ENCODE peak calls at places on chromosomes 5 and 9, in five cellular contexts. B is esophagus muscularis mucosa; H is CD4-positive, alpha-beta T cell; Z is breast epithelium; E is effector memory CD4-positive, alpha-beta T cell. A is an unnamed sample. For H3K9me3, the result is how much of the 10 kb centered on the place peaks cover.

GRCh38 chr5:9716838-9717281 is 86.7 kb upstream of the TAS2R1 start:
- DNase-seq in E (no peak), Z (no peak), H (no peak), B (peak), A (no peak)

GRCh38 chr5:10757043-10757442 is 4.0 kb downstream of the DAP start:
- DNase-seq in H (no peak), B (no peak), Z (no peak), E (no peak), A (no peak)

GRCh38 chr9:4905135-4905490 is 80.0 kb upstream of the JAK2 start:
- DNase-seq in E (no peak), Z (no peak), B (no peak), H (no peak), A (no peak)

GRCh38 chr9:127561491-127562270 is 50.4 kb upstream of the STXBP1 start:
- DNase-seq in Z (peak), H (peak), B (peak), E (no peak), A (no peak)

GRCh38 chr5:32692066-32692746 is 18.9 kb upstream of the NPR3 start:
- DNase-seq in B (no peak), H (no peak), E (no peak), Z (no peak), A (no peak)

GRCh38 chr9:134735441-134736175 is 94.0 kb downstream of the COL5A1 start:
- DNase-seq in B (peak), H (no peak), E (no peak), Z (no peak), A (no peak)

GRCh38 chr5:144308211-144308610 is 137.5 kb downstream of the KCTD16 start:
- DNase-seq in E (no peak), H (no peak), Z (no peak), B (no peak), A (no peak)

GRCh38 chr5:114362197-114362976 is 517 bp downstream of the KCNN2 start:
- DNase-seq in B (no peak), E (no peak), H (no peak), Z (no peak), A (no peak)

GRCh38 chr5:79924936-79925893 is 65.8 kb downstream of the MTX3 start:
- DNase-seq in Z (no peak), E (no peak), H (no peak), B (peak), A (no peak)

GRCh38 chr5:134965271-134965825 is 2.4 kb upstream of the CATSPER3 start:
- DNase-seq in B (no peak), Z (no peak), E (no peak), H (no peak), A (no peak)

GRCh38 chr5:64637144-64637543 is 53.2 kb upstream of the SHISAL2B start:
- DNase-seq in H (no peak), Z (no peak), B (no peak), E (no peak), A (no peak)

GRCh38 chr5:68080282-68081050 is 135.1 kb upstream of the PIK3R1 start:
- DNase-seq in E (no peak), Z (no peak), B (no peak), H (no peak), A (no peak)

GRCh38 chr5:140862441-140863295 is 6.1 kb upstream of the PCDHA11 start:
- DNase-seq in E (no peak), B (no peak), H (no peak), Z (no peak), A (no peak)

GRCh38 chr5:140855772-140856674 is at the start of gene PCDHA10:
- DNase-seq in B (no peak), E (no peak), Z (no peak), H (no peak), A (no peak)

GRCh38 chr5:140857177-140857986 is 1.7 kb downstream of the PCDHA10 start:
- DNase-seq in B (no peak), E (no peak), Z (no peak), H (no peak), A (no peak)

DNA sequence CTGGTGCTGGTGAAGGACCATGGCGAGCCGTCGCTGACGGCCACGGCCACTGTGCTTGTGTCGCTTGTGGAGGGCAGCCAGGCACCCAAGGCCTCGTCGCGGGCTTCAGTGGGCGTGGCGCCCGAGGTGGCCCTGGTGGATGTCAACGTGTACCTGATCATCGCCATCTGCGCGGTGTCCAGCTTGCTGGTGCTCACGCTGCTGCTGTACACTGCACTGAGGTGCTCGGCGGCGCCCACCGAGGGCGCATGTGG is 2.2 kb downstream of the PCDHA10 start:
- DNase-seq in B (no peak), H (no peak), E (no peak), Z (no peak), A (no peak)
- H3K9me3 ChIP-seq in B (under half), H (under half), E (under half), Z (under half), A (under half)

DNA sequence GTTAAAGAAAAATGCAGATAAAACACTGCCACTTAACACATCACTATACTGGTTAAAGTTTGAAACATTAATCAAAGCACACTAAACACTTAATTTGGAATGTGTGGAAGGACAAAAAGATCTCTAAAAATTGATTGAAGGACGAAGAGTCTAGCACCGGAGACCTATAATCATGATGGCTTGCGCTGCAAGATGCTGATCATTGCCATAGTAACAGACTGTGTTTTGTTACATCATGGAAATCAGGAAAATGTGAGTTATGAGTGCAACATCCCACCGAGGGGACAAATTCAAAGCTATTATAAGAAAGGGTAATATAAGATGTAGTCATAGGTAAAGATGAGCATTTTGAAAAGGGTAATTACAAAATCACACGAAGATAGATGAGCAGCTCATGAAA is 278.7 kb upstream of the CTNND2 start:
- DNase-seq in Z (no peak), H (no peak), B (no peak), E (no peak), A (no peak)
- H3K9me3 ChIP-seq in Z (under half), H (under half), B (under half), E (under half), A (under half)

GRCh38 chr5:117713585-117714198 is 1139.1 kb upstream of the SEMA6A start:
- DNase-seq in B (no peak), E (no peak), Z (no peak), H (no peak), A (no peak)
- H3K9me3 ChIP-seq in B (under half), E (under half), Z (under half), H (under half), A (under half)

GRCh38 chr5:113226337-113226736 is 208.5 kb downstream of the TSSK1B start:
- DNase-seq in E (no peak), Z (no peak), B (no peak), H (no peak), A (no peak)
- H3K9me3 ChIP-seq in E (under half), Z (under half), B (under half), H (under half), A (under half)

GRCh38 chr5:158468444-158468843 is 609.5 kb upstream of the CLINT1 start:
- DNase-seq in B (no peak), E (no peak), Z (no peak), H (no peak), A (no peak)

GRCh38 chr5:158470764-158471163 is 611.8 kb upstream of the CLINT1 start:
- DNase-seq in Z (no peak), H (no peak), B (no peak), E (no peak), A (no peak)

GRCh38 chr5:158477214-158477613 is 618.3 kb upstream of the CLINT1 start:
- DNase-seq in E (no peak), B (no peak), H (no peak), Z (no peak), A (no peak)

GRCh38 chr5:158466196-158466595 is 607.3 kb upstream of the CLINT1 start:
- DNase-seq in B (no peak), Z (no peak), H (no peak), E (no peak), A (no peak)

GRCh38 chr5:158471179-158471924 is 612.4 kb upstream of the CLINT1 start:
- DNase-seq in H (no peak), E (no peak), Z (no peak), B (no peak), A (no peak)
- H3K9me3 ChIP-seq in H (under half), E (under half), Z (under half), B (under half), A (under half)